ENCODE peak calls at places on chromosomes 12 and 14, in seven cellular contexts. One of them, this sample, is unnamed.

GRCh38 chr12:53928054-53928879 is 10.4 kb upstream of the HOXC13 start:
- DNase-seq in IMR-90: no peak
- DNase-seq in trophoblast cell: no peak
- DNase-seq in neuronal stem cell: no peak
- DNase-seq in H9: no peak
- DNase-seq in H1: no peak
- DNase-seq in mesendoderm: no peak
- DNase-seq in this sample: no peak

GRCh38 chr12:92129609-92130008 is 16.0 kb downstream of the BTG1 start:
- DNase-seq in IMR-90: no peak
- DNase-seq in trophoblast cell: no peak
- DNase-seq in neuronal stem cell: no peak
- DNase-seq in H9: no peak
- DNase-seq in H1: no peak
- DNase-seq in mesendoderm: no peak
- DNase-seq in this sample: no peak

GRCh38 chr14:100268591-100269207 is 29.8 kb downstream of the YY1 start:
- DNase-seq in IMR-90: no peak
- DNase-seq in trophoblast cell: no peak
- DNase-seq in neuronal stem cell: no peak
- DNase-seq in H9: no peak
- DNase-seq in H1: no peak
- DNase-seq in mesendoderm: no peak
- DNase-seq in this sample: no peak

GRCh38 chr14:29321646-29322045 is 555.1 kb downstream of the FOXG1 start:
- DNase-seq in IMR-90: peak; percentile 90
- DNase-seq in trophoblast cell: peak; percentile 8
- DNase-seq in neuronal stem cell: no peak
- DNase-seq in H9: no peak
- DNase-seq in H1: no peak
- DNase-seq in mesendoderm: peak; percentile 15
- DNase-seq in this sample: peak; percentile 19

GRCh38 chr14:67547224-67547780 is 14.2 kb downstream of the PLEKHH1 start:
- DNase-seq in IMR-90: no peak
- DNase-seq in trophoblast cell: peak; percentile 80
- DNase-seq in neuronal stem cell: no peak
- DNase-seq in H9: no peak
- DNase-seq in H1: no peak
- DNase-seq in mesendoderm: no peak
- DNase-seq in this sample: no peak

GRCh38 chr12:130155416-130156073 is 6.7 kb upstream of the FZD10 start:
- DNase-seq in IMR-90: no peak
- DNase-seq in trophoblast cell: no peak
- DNase-seq in neuronal stem cell: no peak
- DNase-seq in H9: no peak
- DNase-seq in H1: no peak
- DNase-seq in mesendoderm: no peak
- DNase-seq in this sample: no peak

GRCh38 chr14:92973265-92973797 is 50.4 kb downstream of the CHGA start:
- DNase-seq in IMR-90: peak; percentile 53
- DNase-seq in trophoblast cell: peak; percentile 53
- DNase-seq in neuronal stem cell: peak; percentile 32
- DNase-seq in H9: peak; percentile 88
- DNase-seq in H1: peak; percentile 73
- DNase-seq in mesendoderm: peak; percentile 76
- DNase-seq in this sample: no peak

GRCh38 chr14:94143239-94143638 is 13.8 kb upstream of the IFI27L2 start:
- DNase-seq in IMR-90: no peak
- DNase-seq in trophoblast cell: peak; percentile 4
- DNase-seq in neuronal stem cell: no peak
- DNase-seq in H9: peak; percentile 58
- DNase-seq in H1: no peak
- DNase-seq in mesendoderm: peak; percentile 66
- DNase-seq in this sample: no peak

GRCh38 chr12:59695379-59695778 is 99.5 kb downstream of the SLC16A7 start:
- DNase-seq in IMR-90: peak; percentile 69
- DNase-seq in trophoblast cell: peak; percentile 53
- DNase-seq in neuronal stem cell: no peak
- DNase-seq in H9: no peak
- DNase-seq in H1: no peak
- DNase-seq in mesendoderm: no peak
- DNase-seq in this sample: no peak

GRCh38 chr12:54173066-54173726 is 15.6 kb downstream of the SMUG1 start:
- DNase-seq in IMR-90: no peak
- DNase-seq in trophoblast cell: peak; percentile 61
- DNase-seq in neuronal stem cell: no peak
- DNase-seq in H9: peak; percentile 48
- DNase-seq in H1: no peak
- DNase-seq in mesendoderm: no peak
- DNase-seq in this sample: peak; percentile 33

GRCh38 chr14:104462651-104463630 is 116.6 kb upstream of the C14orf180 start:
- DNase-seq in IMR-90: no peak
- DNase-seq in trophoblast cell: no peak
- DNase-seq in neuronal stem cell: no peak
- DNase-seq in H9: peak; percentile 17
- DNase-seq in H1: no peak
- DNase-seq in mesendoderm: no peak
- DNase-seq in this sample: no peak

GRCh38 chr12:85979641-85980040 is 105.5 kb downstream of the NTS start:
- DNase-seq in IMR-90: no peak
- DNase-seq in trophoblast cell: no peak
- DNase-seq in neuronal stem cell: no peak
- DNase-seq in H9: no peak
- DNase-seq in H1: no peak
- DNase-seq in mesendoderm: no peak
- DNase-seq in this sample: no peak

GRCh38 chr12:100504820-100505219 is 31.2 kb downstream of the NR1H4 start:
- DNase-seq in IMR-90: no peak
- DNase-seq in trophoblast cell: no peak
- DNase-seq in neuronal stem cell: no peak
- DNase-seq in H9: no peak
- DNase-seq in H1: no peak
- DNase-seq in mesendoderm: no peak
- DNase-seq in this sample: no peak

GRCh38 chr14:101408077-101408831 is 153.0 kb upstream of the DIO3 start:
- DNase-seq in IMR-90: peak; percentile 90
- DNase-seq in trophoblast cell: peak; percentile 21
- DNase-seq in neuronal stem cell: no peak
- DNase-seq in H9: no peak
- DNase-seq in H1: no peak
- DNase-seq in mesendoderm: no peak
- DNase-seq in this sample: no peak

GRCh38 chr12:54425696-54426095 is 6.6 kb upstream of the ITGA5 start:
- DNase-seq in IMR-90: no peak
- DNase-seq in trophoblast cell: no peak
- DNase-seq in neuronal stem cell: no peak
- DNase-seq in H9: peak; percentile 59
- DNase-seq in H1: no peak
- DNase-seq in mesendoderm: no peak
- DNase-seq in this sample: no peak

GRCh38 chr12:124940393-124941169 is 26.1 kb upstream of the UBC start:
- DNase-seq in IMR-90: peak; percentile 87
- DNase-seq in trophoblast cell: peak; percentile 93
- DNase-seq in neuronal stem cell: peak; percentile 74
- DNase-seq in H9: peak; percentile 97
- DNase-seq in H1: peak; percentile 85
- DNase-seq in mesendoderm: peak; percentile 97
- DNase-seq in this sample: peak; percentile 93

GRCh38 chr14:48323655-48324054 is 648.2 kb upstream of the MDGA2 start:
- DNase-seq in IMR-90: peak; percentile 60
- DNase-seq in trophoblast cell: peak; percentile 43
- DNase-seq in neuronal stem cell: no peak
- DNase-seq in H9: no peak
- DNase-seq in H1: no peak
- DNase-seq in mesendoderm: peak; percentile 28
- DNase-seq in this sample: peak; percentile 75

DNA sequence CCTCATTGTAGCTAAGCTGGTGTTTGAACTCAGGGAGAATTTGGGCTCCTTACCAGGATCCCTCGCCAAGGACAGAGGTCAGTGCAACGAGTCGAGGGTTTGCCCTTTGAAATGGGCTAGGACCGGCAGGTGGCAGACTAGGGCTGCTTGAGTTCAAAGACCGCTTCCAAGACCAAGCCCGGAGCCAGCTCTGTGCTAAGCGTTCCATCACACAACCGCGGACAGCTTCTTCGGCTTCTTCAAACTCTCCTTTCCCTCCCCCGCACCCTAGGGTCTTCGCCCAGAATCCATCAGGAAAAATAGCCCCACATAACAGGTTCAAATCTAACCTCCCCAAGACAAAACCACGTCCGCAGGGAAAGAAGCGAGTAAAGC is 709 bp upstream of the FLVCR2 start:
- DNase-seq in IMR-90: peak; percentile 77
- DNase-seq in trophoblast cell: peak; percentile 92
- DNase-seq in neuronal stem cell: peak; percentile 78
- DNase-seq in H9: peak; percentile 92
- DNase-seq in H1: peak; percentile 79
- DNase-seq in mesendoderm: peak; percentile 94
- DNase-seq in this sample: peak; percentile 85
- H3K23ac ChIP-seq in IMR-90: no peak overlapping the region
- H3K23ac ChIP-seq in trophoblast cell: no peak overlapping the region
- H3K23ac ChIP-seq in neuronal stem cell: no peak overlapping the region
- H3K23ac ChIP-seq in H9: no peak overlapping the region
- H3K23ac ChIP-seq in H1: no peak overlapping the region
- H3K23ac ChIP-seq in mesendoderm: no peak overlapping the region
- H3K23ac ChIP-seq in this sample: no peak overlapping the region

GRCh38 chr12:122004633-122005071 is 17.0 kb upstream of the BCL7A start:
- DNase-seq in IMR-90: peak; percentile 28
- DNase-seq in trophoblast cell: no peak
- DNase-seq in neuronal stem cell: no peak
- DNase-seq in H9: no peak
- DNase-seq in H1: no peak
- DNase-seq in mesendoderm: no peak
- DNase-seq in this sample: no peak

GRCh38 chr12:122003646-122004611 is 17.8 kb upstream of the BCL7A start:
- DNase-seq in IMR-90: no peak
- DNase-seq in trophoblast cell: no peak
- DNase-seq in neuronal stem cell: no peak
- DNase-seq in H9: no peak
- DNase-seq in H1: no peak
- DNase-seq in mesendoderm: no peak
- DNase-seq in this sample: no peak

GRCh38 chr12:122005252-122005651 is 16.4 kb upstream of the BCL7A start:
- DNase-seq in IMR-90: no peak
- DNase-seq in trophoblast cell: no peak
- DNase-seq in neuronal stem cell: no peak
- DNase-seq in H9: no peak
- DNase-seq in H1: no peak
- DNase-seq in mesendoderm: no peak
- DNase-seq in this sample: no peak

GRCh38 chr12:121996945-121997612 is 24.6 kb upstream of the BCL7A start:
- DNase-seq in IMR-90: peak; percentile 47
- DNase-seq in trophoblast cell: peak; percentile 36
- DNase-seq in neuronal stem cell: no peak
- DNase-seq in H9: no peak
- DNase-seq in H1: no peak
- DNase-seq in mesendoderm: no peak
- DNase-seq in this sample: no peak

DNA sequence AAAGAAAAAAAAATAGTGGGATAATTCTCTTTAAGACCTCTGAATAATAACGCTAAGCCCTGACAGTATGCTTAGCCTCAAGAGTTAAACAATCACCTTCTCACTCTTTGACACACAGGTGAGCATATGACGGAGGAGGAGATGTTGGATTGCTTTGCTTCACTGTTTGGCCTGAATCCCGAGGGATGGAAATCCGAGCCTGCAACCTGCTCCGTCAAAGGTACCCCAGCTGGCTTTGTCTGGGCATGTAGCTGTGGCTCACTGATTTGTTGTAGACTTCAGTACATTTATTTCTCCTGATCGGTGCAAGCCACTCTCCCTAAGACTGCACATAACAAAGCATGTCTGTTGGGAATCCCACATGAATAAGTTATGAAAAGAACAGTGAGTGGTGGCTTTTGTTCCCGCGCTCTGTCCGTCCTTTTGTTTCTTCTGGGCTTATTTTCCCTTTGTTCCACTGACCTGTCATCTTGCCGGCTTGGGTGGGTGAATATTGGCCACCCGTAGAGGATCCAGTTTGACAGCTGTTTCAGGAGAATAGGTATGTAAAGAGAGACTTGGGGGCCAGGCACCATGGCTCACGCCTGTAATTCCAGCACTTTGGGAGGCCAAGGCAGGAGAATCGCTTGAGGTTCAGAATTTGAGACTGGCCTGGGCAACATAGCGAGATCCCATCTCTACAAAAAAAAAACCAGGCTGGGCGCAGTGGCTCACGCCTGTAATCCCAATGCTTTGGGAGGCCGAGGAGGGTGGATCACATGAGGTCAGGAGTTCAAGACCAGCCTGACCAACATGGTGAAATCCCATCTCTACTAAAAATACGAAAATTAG is 20.1 kb upstream of the BCL7A start:
- DNase-seq in IMR-90: no peak
- DNase-seq in trophoblast cell: no peak
- DNase-seq in neuronal stem cell: peak; percentile 24
- DNase-seq in H9: peak; percentile 59
- DNase-seq in H1: no peak
- DNase-seq in mesendoderm: no peak
- DNase-seq in this sample: no peak
- H3K27ac ChIP-seq in IMR-90: no peak overlapping the region
- H3K27ac ChIP-seq in trophoblast cell: no peak overlapping the region
- H3K27ac ChIP-seq in neuronal stem cell: peak overlapping the region; percentile 41
- H3K27ac ChIP-seq in H9: no peak overlapping the region
- H3K27ac ChIP-seq in H1: no peak overlapping the region
- H3K27ac ChIP-seq in mesendoderm: no peak overlapping the region
- H3K27ac ChIP-seq in this sample: no peak overlapping the region

GRCh38 chr12:25376392-25376791 is 125.7 kb upstream of the KRAS start:
- DNase-seq in IMR-90: no peak
- DNase-seq in trophoblast cell: no peak
- DNase-seq in neuronal stem cell: no peak
- DNase-seq in H9: no peak
- DNase-seq in H1: no peak
- DNase-seq in mesendoderm: no peak
- DNase-seq in this sample: no peak
- H3K23ac ChIP-seq in IMR-90: no peak overlapping the region
- H3K23ac ChIP-seq in trophoblast cell: no peak overlapping the region
- H3K23ac ChIP-seq in neuronal stem cell: no peak overlapping the region
- H3K23ac ChIP-seq in H9: no peak overlapping the region
- H3K23ac ChIP-seq in H1: no peak overlapping the region
- H3K23ac ChIP-seq in mesendoderm: no peak overlapping the region
- H3K23ac ChIP-seq in this sample: no peak overlapping the region

GRCh38 chr12:8658361-8658760 is 4.3 kb downstream of the MFAP5 start:
- DNase-seq in IMR-90: peak; percentile 50
- DNase-seq in trophoblast cell: peak; percentile 85
- DNase-seq in neuronal stem cell: no peak
- DNase-seq in H9: no peak
- DNase-seq in H1: no peak
- DNase-seq in mesendoderm: peak; percentile 79
- DNase-seq in this sample: no peak

GRCh38 chr12:8662592-8662991 is at the start of gene MFAP5:
- DNase-seq in IMR-90: peak; percentile 25
- DNase-seq in trophoblast cell: peak; percentile 92
- DNase-seq in neuronal stem cell: no peak
- DNase-seq in H9: no peak
- DNase-seq in H1: no peak
- DNase-seq in mesendoderm: peak; percentile 90
- DNase-seq in this sample: no peak

GRCh38 chr12:8664228-8664963 is 1.8 kb upstream of the MFAP5 start:
- DNase-seq in IMR-90: no peak
- DNase-seq in trophoblast cell: peak; percentile 35
- DNase-seq in neuronal stem cell: no peak
- DNase-seq in H9: no peak
- DNase-seq in H1: no peak
- DNase-seq in mesendoderm: no peak
- DNase-seq in this sample: no peak

GRCh38 chr12:8661751-8662150 is 875 bp downstream of the MFAP5 start:
- DNase-seq in IMR-90: no peak
- DNase-seq in trophoblast cell: peak; percentile 79
- DNase-seq in neuronal stem cell: no peak
- DNase-seq in H9: no peak
- DNase-seq in H1: no peak
- DNase-seq in mesendoderm: no peak
- DNase-seq in this sample: no peak

GRCh38 chr12:8661016-8661415 is 1.6 kb downstream of the MFAP5 start:
- DNase-seq in IMR-90: no peak
- DNase-seq in trophoblast cell: peak; percentile 90
- DNase-seq in neuronal stem cell: no peak
- DNase-seq in H9: no peak
- DNase-seq in H1: no peak
- DNase-seq in mesendoderm: no peak
- DNase-seq in this sample: no peak
- H3K27ac ChIP-seq in IMR-90: no peak overlapping the region
- H3K27ac ChIP-seq in trophoblast cell: peak overlapping the region; percentile 94
- H3K27ac ChIP-seq in neuronal stem cell: no peak overlapping the region
- H3K27ac ChIP-seq in H9: no peak overlapping the region
- H3K27ac ChIP-seq in H1: no peak overlapping the region
- H3K27ac ChIP-seq in mesendoderm: no peak overlapping the region
- H3K27ac ChIP-seq in this sample: no peak overlapping the region

This sample was measured in mesenchymal stem cell.